ENCODE peak calls at places on chromosomes 11 and 22, in seven cellular contexts. P, C, K, N, H, X and E are unnamed samples.

GRCh38 chr22:50683086-50683993 is 10.7 kb downstream of the SHANK3 start:
- DNase-seq in P (peak; percentile 16), X (no peak), N (peak; percentile 46), C (peak; percentile 6), K (no peak), H (no peak), E (no peak)

GRCh38 chr11:45554230-45554967 is 111.0 kb downstream of the CHST1 start:
- DNase-seq in C (peak; percentile 24), K (no peak), N (no peak), H (no peak), X (no peak), P (no peak), E (no peak)

GRCh38 chr11:70522613-70523311 is 124.4 kb downstream of the CTTN start:
- DNase-seq in C (no peak), K (peak; percentile 59), P (peak; percentile 31), N (no peak), H (no peak), X (no peak), E (peak; percentile 2)

GRCh38 chr11:44934110-44934509 is 16.6 kb downstream of the TP53I11 start:
- DNase-seq in X (no peak), P (no peak), N (no peak), C (no peak), H (no peak), K (no peak), E (no peak)

GRCh38 chr22:35308480-35308945 is 8.8 kb downstream of the TOM1 start:
- DNase-seq in H (no peak), X (no peak), K (no peak), P (no peak), N (no peak), C (no peak), E (no peak)

GRCh38 chr11:63869171-63869591 is 30.3 kb downstream of the MARK2 start:
- DNase-seq in H (no peak), N (no peak), P (no peak), X (no peak), K (no peak), C (no peak), E (no peak)

GRCh38 chr11:126210871-126211235 is 597 bp downstream of the RPUSD4 start:
- DNase-seq in X (no peak), P (no peak), K (no peak), H (no peak), C (no peak), N (no peak), E (no peak)

GRCh38 chr11:132519226-132519860 is 1013.0 kb downstream of the OPCML start:
- DNase-seq in N (no peak), X (no peak), K (no peak), C (no peak), H (no peak), P (no peak), E (no peak)

GRCh38 chr11:31825453-31826391 is 14.6 kb upstream of the PAX6 start:
- DNase-seq in N (no peak), H (no peak), K (no peak), C (no peak), P (no peak), X (no peak), E (no peak)

GRCh38 chr11:9461760-9462134 is 935 bp downstream of the ZNF143 start:
- DNase-seq in H (no peak), C (no peak), N (no peak), P (no peak), X (no peak), K (no peak), E (no peak)

GRCh38 chr11:33379931-33380330 is 122.8 kb downstream of the HIPK3 start:
- DNase-seq in N (no peak), P (no peak), X (no peak), C (no peak), K (peak; percentile 81), H (no peak), E (no peak)

GRCh38 chr11:1862588-1863351 is 9.9 kb downstream of the LSP1 start:
- DNase-seq in N (no peak), K (peak; percentile 73), P (no peak), C (peak; percentile 87), H (no peak), X (no peak), E (no peak)

GRCh38 chr22:32255726-32256125 is 579 bp upstream of the SLC5A4 start:
- DNase-seq in K (no peak), N (no peak), C (no peak), H (no peak), P (no peak), X (no peak), E (no peak)

GRCh38 chr11:74269161-74269809 is 42.2 kb downstream of the P4HA3 start:
- DNase-seq in N (no peak), K (no peak), X (no peak), H (no peak), P (no peak), C (no peak), E (no peak)

GRCh38 chr11:78350646-78351165 is 66.9 kb downstream of the GAB2 start:
- DNase-seq in K (no peak), N (no peak), P (no peak), H (no peak), X (no peak), C (peak; percentile 31), E (no peak)

GRCh38 chr11:62710001-62710345 is 2.5 kb downstream of the GNG3 start:
- DNase-seq in P (peak; percentile 45), X (no peak), H (peak; percentile 56), K (no peak), N (no peak), C (peak; percentile 35), E (no peak)

GRCh38 chr22:38018938-38019827 is 34.8 kb upstream of the SOX10 start:
- DNase-seq in X (no peak), H (no peak), P (no peak), K (no peak), C (no peak), N (no peak), E (no peak)

GRCh38 chr11:116931206-116931953 is 94.0 kb upstream of the APOA1 start:
- DNase-seq in H (no peak), K (no peak), N (no peak), P (no peak), C (no peak), X (no peak), E (no peak)

GRCh38 chr22:49199224-49199623 is 628.4 kb downstream of the BRD1 start:
- DNase-seq in N (no peak), K (peak; percentile 30), C (peak; percentile 1), X (no peak), P (no peak), H (peak; percentile 15), E (no peak)

GRCh38 chr11:46936138-46937110 is at the start of gene CSTPP1:
- DNase-seq in P (peak; percentile 96), K (peak; percentile 97), C (peak; percentile 96), N (peak; percentile 98), H (peak; percentile 92), X (peak; percentile 77), E (peak; percentile 95)
- TF ChIP-seq POLR2A in P (no peak), K (no peak), C (no peak), N (no peak), H (no peak), X (no peak), E (no peak)

GRCh38 chr22:45421349-45422057 is 8.0 kb downstream of the RIBC2 start:
- DNase-seq in N (no peak), K (no peak), X (no peak), P (no peak), C (no peak), H (no peak), E (no peak)

GRCh38 chr22:45423524-45423923 is 10.0 kb downstream of the RIBC2 start:
- DNase-seq in H (no peak), X (no peak), K (no peak), C (no peak), N (no peak), P (no peak), E (no peak)

GRCh38 chr22:45420539-45420938 is 7.0 kb downstream of the RIBC2 start:
- DNase-seq in N (no peak), X (no peak), H (no peak), K (no peak), C (no peak), P (no peak), E (no peak)

GRCh38 chr22:45424241-45424731 is 10.8 kb downstream of the RIBC2 start:
- DNase-seq in K (peak; percentile 60), C (peak; percentile 25), N (no peak), H (no peak), X (no peak), P (no peak), E (no peak)

GRCh38 chr22:45422237-45422983 is 8.9 kb downstream of the RIBC2 start:
- DNase-seq in P (no peak), K (no peak), C (no peak), N (no peak), X (no peak), H (peak; percentile 28), E (no peak)
- TF ChIP-seq POLR2A in P (no peak), K (no peak), C (no peak), N (no peak), X (no peak), H (no peak), E (no peak)

DNA sequence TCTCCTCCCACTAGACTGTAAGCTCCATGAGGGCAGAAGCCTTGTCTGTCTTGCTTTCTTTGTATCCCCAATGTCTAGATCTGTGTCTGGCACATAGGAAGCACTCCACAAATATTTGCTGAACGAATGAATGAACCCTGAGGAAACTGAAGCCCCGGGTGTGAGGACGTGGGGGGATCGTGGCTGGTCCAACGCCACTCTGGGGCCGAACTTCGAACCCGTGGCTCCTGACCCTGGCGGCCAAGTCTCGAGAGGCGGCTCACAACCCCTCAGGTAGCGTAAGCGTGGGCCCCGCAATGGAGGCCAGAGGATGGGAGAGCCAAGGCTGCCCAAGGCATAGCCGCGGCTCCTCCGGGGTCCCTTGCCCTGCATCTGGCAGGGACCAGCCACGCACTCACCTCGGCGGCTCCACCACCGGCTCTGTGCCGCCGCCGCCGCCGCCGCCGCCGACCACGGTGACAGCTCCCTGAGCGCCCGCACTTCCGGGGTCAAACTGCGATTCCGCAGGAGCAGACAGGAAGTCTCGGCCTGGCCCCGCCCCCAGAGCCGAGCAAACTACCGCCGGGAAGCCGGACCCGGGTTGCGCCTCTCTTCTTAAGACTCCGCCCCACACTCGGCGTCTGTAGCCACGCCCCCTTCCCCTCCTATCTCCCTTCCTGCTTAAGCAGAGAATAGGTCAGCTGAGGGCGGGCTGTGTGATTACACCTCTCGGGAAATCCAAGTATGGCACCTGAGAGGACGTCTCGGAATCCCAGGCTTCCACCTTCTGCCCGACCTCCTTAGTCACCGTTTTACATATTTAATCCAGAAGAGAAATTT is at the start of gene ASCC2:
- DNase-seq in K (peak; percentile 100), H (peak; percentile 100), P (peak; percentile 100), N (peak; percentile 96), X (peak; percentile 87), C (peak; percentile 99), E (peak; percentile 98)
- TF ChIP-seq POLR2A in K (no peak), H (peak; percentile 80), P (no peak), N (peak; percentile 91), X (peak; percentile 79), C (no peak), E (peak; percentile 38)

DNA sequence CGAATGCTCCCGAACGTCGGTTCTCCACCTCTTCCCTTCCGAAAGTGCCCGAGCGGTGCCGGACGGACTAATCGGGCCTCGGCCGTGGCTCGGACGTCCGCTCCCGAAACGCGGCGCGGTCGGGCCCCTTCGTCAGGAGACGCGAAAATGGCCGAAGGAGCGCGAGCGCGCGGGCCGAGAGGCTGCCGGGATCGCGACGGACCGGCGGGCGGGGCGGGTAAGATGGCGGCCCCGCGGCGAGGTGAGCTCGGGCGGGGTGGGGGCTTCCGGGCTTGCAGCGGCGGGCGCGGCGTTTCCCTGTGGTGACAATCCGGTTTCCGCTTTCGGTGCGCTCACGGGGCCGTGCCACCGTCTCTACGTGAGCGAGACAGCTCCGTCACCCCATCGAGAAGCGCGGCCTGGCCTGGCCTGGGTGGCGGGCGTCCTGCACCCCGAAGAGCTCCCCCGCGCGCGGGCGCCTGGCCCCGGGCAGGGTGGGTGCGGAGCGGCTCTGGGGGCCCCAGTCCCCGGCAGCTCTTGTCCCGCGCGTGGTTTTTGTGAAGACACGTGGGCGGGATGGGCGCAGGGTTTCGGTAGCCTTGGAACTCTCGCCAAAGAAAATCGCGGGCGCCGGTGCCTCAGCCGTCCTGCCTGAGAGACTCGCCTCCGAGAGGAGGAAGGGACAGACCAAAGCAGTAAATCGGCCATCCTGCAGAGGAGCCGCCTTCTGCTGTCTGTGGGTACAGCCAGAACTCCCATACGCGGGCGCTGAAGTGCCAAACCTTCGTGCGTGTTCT is at the start of gene TMEM80:
- DNase-seq in H (peak; percentile 99), X (peak; percentile 92), N (peak; percentile 73), P (peak; percentile 100), K (peak; percentile 100), C (peak; percentile 99), E (peak; percentile 99)
- TF ChIP-seq POLR2A in H (peak; percentile 83), X (peak; percentile 88), N (peak; percentile 57), P (no peak), K (no peak), C (peak; percentile 53), E (peak; percentile 41)